ENCODE peak calls at places on chromosomes 2 and 18, in four cellular contexts. M is heart left ventricle, V is tibial nerve, S is HepG2. Q is an unnamed sample.

GRCh38 chr2:54531558-54531957 is 75.4 kb downstream of the SPTBN1 start:
- DNase-seq in M (no peak), V (no peak), S (no peak), Q (no peak)

GRCh38 chr2:238389985-238390682 is 36.6 kb upstream of the ASB1 start:
- DNase-seq in M (peak), V (peak), S (no peak), Q (peak)

GRCh38 chr2:28342081-28342967 is 50.3 kb upstream of the FOSL2 start:
- DNase-seq in M (peak), V (peak), S (peak), Q (peak)

GRCh38 chr2:160140471-160140870 is 59.6 kb downstream of the ITGB6 start:
- DNase-seq in M (no peak), V (no peak), S (no peak), Q (no peak)

GRCh38 chr2:52775674-52776073 is 991.9 kb upstream of the CHAC2 start:
- DNase-seq in M (no peak), V (no peak), S (no peak), Q (no peak)

GRCh38 chr18:61502472-61502871 is 169.2 kb downstream of the CDH20 start:
- DNase-seq in M (no peak), V (peak), S (peak), Q (peak)

GRCh38 chr2:196322963-196323810 is 151.8 kb upstream of the STK17B start:
- DNase-seq in M (no peak), V (no peak), S (no peak), Q (no peak)

GRCh38 chr2:240498171-240498957 is 59.4 kb downstream of the ANKMY1 start:
- DNase-seq in M (no peak), V (no peak), S (no peak), Q (no peak)

GRCh38 chr2:41152318-41152717 is 700.4 kb upstream of the SLC8A1 start:
- DNase-seq in M (no peak), V (no peak), S (no peak), Q (no peak)

GRCh38 chr2:235194351-235194750 is 242.5 kb downstream of the SH3BP4 start:
- DNase-seq in M (no peak), V (no peak), S (no peak), Q (no peak)

GRCh38 chr2:181621779-181622490 is 35.0 kb downstream of the CERKL start:
- DNase-seq in M (no peak), V (no peak), S (no peak), Q (no peak)

GRCh38 chr2:10300997-10301945 is 1.4 kb upstream of the HPCAL1 start:
- DNase-seq in M (no peak), V (no peak), S (peak), Q (no peak)

GRCh38 chr2:205333351-205333750 is 348.9 kb upstream of the NRP2 start:
- DNase-seq in M (no peak), V (no peak), S (no peak), Q (no peak)

GRCh38 chr18:7750095-7750663 is 183.1 kb downstream of the PTPRM start:
- DNase-seq in M (no peak), V (no peak), S (no peak), Q (no peak)

GRCh38 chr18:37559194-37559593 is 6.4 kb downstream of the CELF4 start:
- DNase-seq in M (no peak), V (no peak), S (no peak), Q (no peak)

GRCh38 chr2:239324456-239324855 is 76.4 kb downstream of the HDAC4 start:
- DNase-seq in M (no peak), V (no peak), S (no peak), Q (no peak)

GRCh38 chr18:35610089-35610488 is 28.5 kb downstream of the GALNT1 start:
- DNase-seq in M (no peak), V (no peak), S (no peak), Q (no peak)

GRCh38 chr2:156083707-156084494 is 248.6 kb downstream of the NR4A2 start:
- DNase-seq in M (peak), V (no peak), S (no peak), Q (no peak)

GRCh38 chr18:70450658-70451253 is 161.9 kb downstream of the SOCS6 start:
- DNase-seq in M (no peak), V (no peak), S (no peak), Q (no peak)

GRCh38 chr2:160493227-160494028 is at the start of gene RBMS1:
- DNase-seq in M (peak), V (no peak), S (peak), Q (peak)

GRCh38 chr2:95052301-95052700 is 26.8 kb downstream of the MAL start:
- DNase-seq in M (no peak), V (no peak), S (no peak), Q (no peak)

GRCh38 chr2:16553222-16553621 is 112.4 kb downstream of the CYRIA start:
- DNase-seq in M (peak), V (peak), S (peak), Q (peak)

GRCh38 chr2:37231251-37232130 is at the start of the genes CEBPZ and NDUFAF7:
- DNase-seq in M (peak), V (peak), S (peak), Q (peak)
- TF ChIP-seq POLR2A in M (no peak), V (peak), S (peak), Q (peak)

DNA sequence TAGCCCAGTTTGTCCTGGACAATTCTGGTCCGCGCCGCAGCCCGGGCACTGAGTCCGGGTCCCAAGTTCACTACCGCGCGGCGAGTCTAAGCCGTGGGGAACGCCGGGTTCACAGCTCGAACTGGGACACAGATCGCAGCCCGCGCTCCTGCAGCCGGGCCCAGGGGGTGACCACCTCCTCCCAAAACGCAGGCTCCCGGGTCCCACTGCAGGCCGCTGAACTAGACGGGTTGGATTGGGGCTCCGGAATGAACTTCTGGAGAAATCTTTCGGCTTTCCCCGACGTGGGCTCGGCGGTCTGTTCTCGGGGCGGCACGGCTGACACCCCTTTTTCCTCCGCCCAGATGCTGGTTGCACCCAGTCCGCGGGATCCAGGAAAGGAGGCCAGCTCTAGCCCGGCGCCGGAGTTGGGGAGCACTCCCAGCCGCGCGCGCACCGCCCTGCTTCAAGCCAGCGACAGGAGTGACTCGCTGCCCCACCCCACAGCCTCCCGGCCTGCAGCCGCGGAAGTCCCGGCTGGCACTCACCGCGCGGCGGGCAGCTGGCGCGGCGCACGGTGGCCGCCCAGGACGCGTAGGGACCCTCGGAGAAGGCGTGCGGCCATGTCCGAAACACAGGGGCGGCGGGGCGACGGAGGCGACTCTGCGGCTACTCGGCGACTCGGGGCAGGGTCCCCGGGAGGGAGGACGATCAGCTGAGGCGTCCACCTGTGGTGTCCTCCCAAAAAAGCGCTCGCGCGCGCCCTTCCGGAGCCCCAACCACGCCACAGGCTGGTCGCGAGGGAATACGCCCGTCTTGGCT is at the start of gene ACADL:
- DNase-seq in M (peak), V (peak), S (no peak), Q (peak)
- TF ChIP-seq POLR2A in M (no peak), V (no peak), S (no peak), Q (no peak)

DNA sequence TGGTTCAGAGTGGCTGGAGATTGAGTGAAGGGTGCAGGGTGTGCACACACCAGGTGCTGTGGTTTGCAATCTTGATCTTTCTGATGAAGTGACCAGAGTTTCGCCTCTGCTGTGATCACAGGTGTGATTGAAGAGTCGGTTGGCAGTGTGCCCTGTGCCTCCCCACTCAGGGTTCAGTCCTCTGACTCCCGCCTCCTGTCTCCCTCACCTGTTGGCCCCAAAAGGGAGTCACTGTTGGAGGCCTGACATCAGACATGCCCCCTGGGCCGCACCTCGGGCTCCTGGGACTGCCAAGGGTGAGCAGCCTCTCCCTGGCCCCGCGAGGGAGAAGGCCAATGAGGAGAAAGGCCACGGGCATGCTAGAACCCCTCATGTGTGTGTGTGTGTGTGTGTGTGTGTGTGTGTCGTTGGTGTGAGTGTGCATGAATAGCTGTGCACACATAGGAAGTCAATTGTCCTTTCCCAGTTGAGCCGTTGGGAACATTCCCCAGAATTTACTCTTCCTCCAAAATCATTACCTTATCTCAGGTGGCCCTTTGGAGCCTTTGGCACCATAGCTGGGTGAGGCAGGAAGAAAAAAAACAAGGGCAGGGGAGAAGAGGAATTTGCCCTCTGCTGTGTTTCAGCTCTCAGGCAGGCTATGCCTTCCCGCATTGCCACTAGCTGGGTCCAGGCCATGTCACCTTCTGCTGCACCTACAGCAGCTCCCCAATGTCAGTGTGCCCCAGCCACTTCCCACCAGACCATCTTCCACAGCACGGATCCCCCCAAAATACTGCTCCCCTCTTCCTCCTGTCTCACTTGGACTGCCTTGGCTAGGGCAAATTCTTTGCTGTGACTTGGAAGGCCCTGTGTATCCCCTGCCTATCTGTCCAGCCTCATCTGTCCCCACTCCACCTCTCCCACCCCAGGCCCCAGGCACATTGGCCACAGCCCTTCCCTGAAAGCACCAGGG is 78.2 kb upstream of the LAPTM4A start:
- DNase-seq in M (no peak), V (no peak), S (no peak), Q (no peak)
- TF ChIP-seq POLR2A in M (no peak), V (no peak), S (no peak), Q (no peak)

DNA sequence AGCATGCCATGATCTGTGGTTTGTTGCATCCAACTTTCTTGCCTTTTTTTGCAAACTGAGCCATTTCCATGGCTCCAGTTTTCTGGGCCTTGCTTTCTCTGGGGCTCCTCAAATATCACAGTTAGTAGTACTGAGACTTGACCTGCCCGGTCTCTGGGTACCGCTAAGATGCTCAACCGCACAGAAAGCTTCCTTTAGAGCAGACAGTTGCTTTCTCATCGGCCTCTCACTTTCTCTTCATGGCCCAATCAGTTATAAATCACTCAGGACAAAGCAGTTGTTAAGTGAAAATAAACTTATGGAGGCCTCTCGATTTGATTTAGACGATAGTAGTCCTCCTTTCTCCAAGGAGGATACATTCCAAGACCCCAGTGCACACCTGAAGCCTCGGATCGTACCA is 141.2 kb upstream of the ASB18 start:
- DNase-seq in M (no peak), V (no peak), S (no peak), Q (no peak)
- TF ChIP-seq POLR2A in M (no peak), V (no peak), S (no peak), Q (no peak)

GRCh38 chr2:207330912-207331311 is 165.2 kb upstream of the KLF7 start:
- DNase-seq in M (peak), V (peak), S (no peak), Q (no peak)
- TF ChIP-seq POLR2A in M (no peak), V (no peak), S (no peak), Q (no peak)

GRCh38 chr2:213284105-213285090 is at the start of gene SPAG16:
- DNase-seq in M (peak), V (peak), S (peak), Q (peak)
- TF ChIP-seq POLR2A in M (no peak), V (no peak), S (peak), Q (peak)

GRCh38 chr2:85602476-85603234 is at the start of gene TMEM150A:
- DNase-seq in M (peak), V (peak), S (peak), Q (peak)
- TF ChIP-seq POLR2A in M (peak), V (peak), S (peak), Q (peak)

GRCh38 chr18:50590625-50591024 is 30.7 kb downstream of the MAPK4 start:
- DNase-seq in M (no peak), V (no peak), S (no peak), Q (no peak)

GRCh38 chr18:50581517-50581916 is 21.6 kb downstream of the MAPK4 start:
- DNase-seq in M (no peak), V (no peak), S (no peak), Q (no peak)

GRCh38 chr18:50582500-50582899 is 22.6 kb downstream of the MAPK4 start:
- DNase-seq in M (peak), V (no peak), S (no peak), Q (no peak)

DNA sequence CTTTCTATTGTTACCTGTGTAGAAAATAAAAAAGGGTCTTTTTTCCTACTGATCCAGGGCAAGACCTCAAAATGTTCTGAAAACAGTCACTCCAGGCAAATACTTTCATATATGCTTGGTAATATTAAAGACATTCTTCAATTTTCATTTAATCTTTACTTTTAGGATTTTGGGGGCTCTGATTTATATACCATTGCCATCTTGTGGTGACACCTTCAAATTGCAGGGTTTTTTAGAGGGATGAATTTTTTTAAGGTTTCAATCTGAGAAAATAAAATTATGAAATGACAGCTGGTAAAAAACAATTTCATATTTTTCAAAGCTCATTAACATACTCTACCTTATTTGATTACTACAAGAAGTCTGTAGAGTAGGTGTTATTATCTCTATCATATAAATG is 26.8 kb downstream of the MAPK4 start:
- DNase-seq in M (no peak), V (no peak), S (no peak), Q (no peak)
- TF ChIP-seq POLR2A in M (no peak), V (no peak), S (no peak), Q (no peak)

GRCh38 chr2:202436631-202437030 is 60.5 kb downstream of the BMPR2 start:
- DNase-seq in M (no peak), V (no peak), S (no peak), Q (no peak)
- TF ChIP-seq POLR2A in M (no peak), V (no peak), S (no peak), Q (no peak)

GRCh38 chr2:148021059-148021985 is at the start of gene MBD5:
- DNase-seq in M (peak), V (peak), S (peak), Q (peak)
- TF ChIP-seq POLR2A in M (no peak), V (no peak), S (no peak), Q (no peak)

Q was measured in prostate gland.